ENCODE peak calls at places on chromosomes 7 and 10, in five cellular contexts. V is Peyer's patch, C is adrenal gland, I is IMR-90, X is heart left ventricle. P is an unnamed sample.
A peak's percentile ranks its signal among the peaks of the same experiment; 100 is the strongest.

GRCh38 chr10:114703377-114704125 is 45.5 kb upstream of the ABLIM1 start:
- DNase-seq in V (no peak), C (no peak), I (peak; percentile 43), X (no peak), P (no peak)

GRCh38 chr7:112495820-112496462 is 15.2 kb downstream of the LSMEM1 start:
- DNase-seq in V (no peak), C (peak; percentile 86), I (peak; percentile 64), X (peak; percentile 55), P (no peak)

GRCh38 chr7:111090834-111091233 is at the start of gene LRRN3:
- DNase-seq in V (no peak), C (peak; percentile 90), I (peak; percentile 61), X (peak; percentile 64), P (no peak)

GRCh38 chr7:19749658-19750057 is 23.8 kb downstream of the TMEM196 start:
- DNase-seq in V (no peak), C (no peak), I (no peak), X (no peak), P (no peak)

GRCh38 chr10:132876967-132877366 is 65.4 kb downstream of the CFAP46 start:
- DNase-seq in V (no peak), C (no peak), I (no peak), X (peak; percentile 15), P (peak; percentile 54)

GRCh38 chr7:21355406-21355874 is 72.4 kb upstream of the SP4 start:
- DNase-seq in V (no peak), C (no peak), I (no peak), X (no peak), P (no peak)

GRCh38 chr10:35493196-35494118 is 111.7 kb upstream of the GJD4 start:
- DNase-seq in V (no peak), C (no peak), I (peak; percentile 17), X (peak; percentile 36), P (no peak)

GRCh38 chr10:33381897-33382578 is 47.6 kb upstream of the NRP1 start:
- DNase-seq in V (no peak), C (no peak), I (peak; percentile 86), X (no peak), P (peak; percentile 24)

GRCh38 chr7:30874656-30875317 is 36.9 kb upstream of the AQP1 start:
- DNase-seq in V (no peak), C (no peak), I (no peak), X (no peak), P (no peak)

GRCh38 chr10:94217431-94217830 is 145.3 kb downstream of the NOC3L start:
- DNase-seq in V (no peak), C (no peak), I (no peak), X (no peak), P (no peak)

GRCh38 chr7:68238204-68238805 is 1241.7 kb downstream of the TYW1 start:
- DNase-seq in V (no peak), C (no peak), I (no peak), X (no peak), P (no peak)

GRCh38 chr10:86678999-86679792 is 10.9 kb downstream of the LDB3 start:
- DNase-seq in V (no peak), C (no peak), I (no peak), X (no peak), P (no peak)

GRCh38 chr7:143239822-143240221 is 18.0 kb downstream of the TAS2R40 start:
- DNase-seq in V (no peak), C (no peak), I (peak; percentile 19), X (no peak), P (no peak)

GRCh38 chr10:80413152-80413996 is 5.0 kb downstream of the PRXL2A start:
- DNase-seq in V (no peak), C (no peak), I (peak; percentile 44), X (no peak), P (no peak)

GRCh38 chr7:158997110-158997453 is 140.7 kb downstream of the DYNC2I1 start:
- DNase-seq in V (peak; percentile 37), C (no peak), I (no peak), X (no peak), P (no peak)

GRCh38 chr10:24938525-24938924 is 13.9 kb downstream of the PRTFDC1 start:
- DNase-seq in V (no peak), C (no peak), I (no peak), X (no peak), P (no peak)

GRCh38 chr7:92228100-92228499 is 17.6 kb downstream of the KRIT1 start:
- DNase-seq in V (no peak), C (no peak), I (peak; percentile 15), X (no peak), P (no peak)

GRCh38 chr10:84138478-84139125 is 707 bp upstream of the GHITM start:
- DNase-seq in V (peak; percentile 66), C (peak; percentile 71), I (peak; percentile 22), X (peak; percentile 37), P (peak; percentile 28)

GRCh38 chr7:2521341-2521745 is 1.8 kb downstream of the LFNG start:
- DNase-seq in V (no peak), C (no peak), I (no peak), X (no peak), P (no peak)

GRCh38 chr10:101122270-101123084 is 8.6 kb upstream of the TLX1 start:
- DNase-seq in V (peak; percentile 34), C (no peak), I (no peak), X (no peak), P (no peak)

GRCh38 chr10:76717141-76717540 is 920.5 kb downstream of the KCNMA1 start:
- DNase-seq in V (no peak), C (no peak), I (peak; percentile 71), X (no peak), P (no peak)

GRCh38 chr10:104301907-104302690 is 33.1 kb downstream of the GSTO2 start:
- DNase-seq in V (no peak), C (peak; percentile 43), I (peak; percentile 40), X (no peak), P (no peak)

GRCh38 chr7:133491846-133492652 is 239.2 kb downstream of the EXOC4 start:
- DNase-seq in V (no peak), C (no peak), I (peak; percentile 40), X (no peak), P (no peak)

GRCh38 chr10:124180947-124181549 is 87.7 kb upstream of the CHST15 start:
- DNase-seq in V (no peak), C (no peak), I (no peak), X (no peak), P (no peak)

GRCh38 chr7:103116511-103116910 is 32.4 kb downstream of the NAPEPLD start:
- DNase-seq in V (no peak), C (no peak), I (no peak), X (no peak), P (no peak)

GRCh38 chr7:37093257-37093656 is 355.4 kb downstream of the ELMO1 start:
- DNase-seq in V (no peak), C (no peak), I (no peak), X (no peak), P (no peak)

GRCh38 chr7:122995600-122995999 is at the start of gene TAS2R16:
- DNase-seq in V (no peak), C (no peak), I (no peak), X (no peak), P (no peak)

GRCh38 chr10:117946525-117947070 is 100.1 kb downstream of the RAB11FIP2 start:
- DNase-seq in V (no peak), C (no peak), I (peak; percentile 29), X (no peak), P (no peak)

GRCh38 chr7:75649462-75649861 is 89.3 kb downstream of the HIP1 start:
- DNase-seq in V (no peak), C (peak; percentile 56), I (no peak), X (peak; percentile 29), P (no peak)

GRCh38 chr7:20280475-20281351 is 50.0 kb upstream of the ITGB8 start:
- DNase-seq in V (no peak), C (no peak), I (peak; percentile 88), X (no peak), P (no peak)

GRCh38 chr10:131814567-131815290 is 86.1 kb upstream of the PPP2R2D start:
- DNase-seq in V (peak; percentile 33), C (peak; percentile 27), I (no peak), X (no peak), P (peak; percentile 75)

GRCh38 chr7:94149776-94150545 is 145.8 kb upstream of the BET1 start:
- DNase-seq in V (no peak), C (no peak), I (peak; percentile 25), X (no peak), P (no peak)

GRCh38 chr7:12638851-12639467 is 48.5 kb upstream of the ARL4A start:
- DNase-seq in V (no peak), C (no peak), I (peak; percentile 54), X (no peak), P (no peak)

GRCh38 chr7:74183653-74184450 is 9.7 kb downstream of the EIF4H start:
- DNase-seq in V (no peak), C (no peak), I (no peak), X (no peak), P (no peak)
- TF ChIP-seq CTCF in V (peak; percentile 34), C (no peak), I (peak; percentile 16), X (peak; percentile 35), P (no peak)

DNA sequence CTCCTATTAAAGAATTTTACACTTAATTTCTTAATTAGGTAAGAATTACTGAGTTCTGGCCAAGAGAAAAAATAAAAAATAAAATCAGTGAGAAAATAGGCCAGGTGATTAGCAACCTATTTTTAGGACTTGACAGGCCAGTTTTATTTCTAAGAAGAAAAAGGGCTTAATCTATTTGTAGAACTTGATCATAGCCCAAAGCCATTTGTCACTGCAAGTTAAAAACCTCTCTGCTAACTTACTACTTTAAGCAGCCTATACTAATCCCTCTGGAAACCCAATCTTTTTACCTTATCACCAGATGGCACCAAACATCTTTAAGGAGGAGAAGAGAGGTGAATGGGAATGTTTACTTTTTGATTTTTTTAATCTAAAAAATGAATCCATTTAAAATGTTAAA is 222.1 kb upstream of the RHOBTB1 start:
- DNase-seq in V (no peak), C (no peak), I (no peak), X (no peak), P (no peak)
- TF ChIP-seq POLR2A in V (no peak), C (no peak), I (no peak), X (no peak), P (no peak)

GRCh38 chr10:96021332-96021731 is 22.1 kb upstream of the CCNJ start:
- DNase-seq in V (no peak), C (no peak), I (no peak), X (no peak), P (no peak)

GRCh38 chr10:96022739-96023138 is 20.6 kb upstream of the CCNJ start:
- DNase-seq in V (no peak), C (no peak), I (no peak), X (no peak), P (no peak)

GRCh38 chr10:96023168-96023567 is 20.2 kb upstream of the CCNJ start:
- DNase-seq in V (no peak), C (no peak), I (no peak), X (no peak), P (no peak)

GRCh38 chr10:96025566-96025965 is 17.8 kb upstream of the CCNJ start:
- DNase-seq in V (no peak), C (no peak), I (peak; percentile 6), X (no peak), P (no peak)
- TF ChIP-seq CTCF in V (no peak), C (no peak), I (no peak), X (no peak), P (no peak)

DNA sequence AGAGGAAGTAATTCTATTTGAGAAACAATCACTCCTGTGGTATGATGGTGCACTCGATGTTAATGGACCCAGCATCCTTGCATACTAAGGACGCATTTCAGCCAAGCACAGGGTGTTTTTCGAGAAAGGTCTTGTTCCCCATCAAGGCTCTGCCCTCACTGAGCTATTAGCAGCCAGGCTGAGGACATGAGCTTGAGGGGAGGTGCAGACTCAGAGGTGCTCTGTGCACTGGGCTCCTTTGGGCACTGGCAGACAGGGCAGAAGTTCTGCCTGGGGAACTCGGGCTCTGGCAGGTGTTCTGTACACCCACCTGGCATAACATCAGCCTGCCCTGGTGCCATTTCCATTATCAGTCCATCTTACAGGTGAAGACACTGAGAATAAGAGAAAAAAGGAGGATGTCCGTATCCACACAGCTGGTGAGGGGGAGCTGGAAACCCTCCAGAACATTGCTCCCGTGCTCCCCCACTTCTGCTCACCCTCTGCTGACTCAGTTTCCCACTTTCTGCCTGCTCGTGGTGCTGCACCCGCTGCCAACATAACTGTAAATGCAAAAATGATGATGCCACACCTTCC is 92.7 kb upstream of the RET start:
- DNase-seq in V (no peak), C (peak; percentile 52), I (no peak), X (no peak), P (no peak)
- TF ChIP-seq POLR2A in V (no peak), C (no peak), I (no peak), X (no peak), P (no peak)